ENCODE peak calls at places on chromosomes 12 and 14, in four cellular contexts. S, P, N and I are unnamed samples.
A peak's percentile ranks its signal among the peaks of the same experiment; 100 is the strongest.

GRCh38 chr12:10205251-10205807 is 7.3 kb upstream of the GABARAPL1 start:
- DNase-seq in S (peak; percentile 53), P (no peak), N (peak; percentile 40), I (peak; percentile 65)

GRCh38 chr12:29818925-29819324 is 35.2 kb upstream of the TMTC1 start:
- DNase-seq in N (peak; percentile 4), P (no peak), S (no peak), I (no peak)

GRCh38 chr14:68285421-68286179 is 466.0 kb downstream of the RAD51B start:
- DNase-seq in S (no peak), N (no peak), P (no peak), I (no peak)

GRCh38 chr12:20547788-20548575 is 147.2 kb upstream of the SLCO1C1 start:
- DNase-seq in P (no peak), N (peak; percentile 77), S (peak; percentile 45), I (no peak)

GRCh38 chr14:77498984-77499527 is 440 bp upstream of the ISM2 start:
- DNase-seq in N (peak; percentile 14), P (peak; percentile 27), S (no peak), I (no peak)

GRCh38 chr14:88562831-88563686 is at the start of gene ZC3H14:
- DNase-seq in P (peak; percentile 93), S (peak; percentile 80), N (peak; percentile 95), I (peak; percentile 93)

GRCh38 chr14:74913986-74914573 is 9.0 kb downstream of the RPS6KL1 start:
- DNase-seq in N (peak; percentile 94), S (peak; percentile 77), P (peak; percentile 33), I (peak; percentile 74)

GRCh38 chr14:76957224-76957881 is 71.2 kb downstream of the IRF2BPL start:
- DNase-seq in N (no peak), S (no peak), P (no peak), I (no peak)

GRCh38 chr14:34161351-34162169 is 210.7 kb upstream of the EGLN3 start:
- DNase-seq in P (no peak), N (no peak), S (no peak), I (peak; percentile 41)

GRCh38 chr14:101657372-101657771 is 96.1 kb downstream of the DIO3 start:
- DNase-seq in N (no peak), P (no peak), S (no peak), I (peak; percentile 85)

GRCh38 chr12:52351196-52352059 is 15.9 kb downstream of the KRT85 start:
- DNase-seq in S (no peak), P (no peak), N (no peak), I (no peak)

GRCh38 chr14:96424104-96424989 is 32.4 kb downstream of the AK7 start:
- DNase-seq in N (peak; percentile 91), S (peak; percentile 74), P (peak; percentile 61), I (peak; percentile 89)

GRCh38 chr14:24279301-24280186 is 8.1 kb upstream of the RABGGTA start:
- DNase-seq in N (no peak), S (no peak), P (no peak), I (peak; percentile 56)

GRCh38 chr14:96189288-96189711 is 15.3 kb upstream of the BDKRB2 start:
- DNase-seq in P (no peak), S (peak; percentile 97), N (peak; percentile 14), I (no peak)

GRCh38 chr12:72790273-72790672 is 518.1 kb downstream of the TRHDE start:
- DNase-seq in P (no peak), S (no peak), N (no peak), I (peak; percentile 89)

GRCh38 chr14:99579903-99580570 is 24.0 kb downstream of the CCDC85C start:
- DNase-seq in P (no peak), S (peak; percentile 77), N (no peak), I (peak; percentile 96)

GRCh38 chr12:121223283-121223946 is 13.5 kb downstream of the P2RX4 start:
- DNase-seq in S (no peak), N (no peak), P (no peak), I (no peak)

GRCh38 chr12:53982616-53983579 is 2.0 kb upstream of the HOXC10 start:
- DNase-seq in S (no peak), N (no peak), P (no peak), I (no peak)

GRCh38 chr12:53978477-53979356 is 4.0 kb upstream of the HOTAIR start:
- DNase-seq in P (no peak), S (no peak), N (no peak), I (peak; percentile 78)

GRCh38 chr12:53981652-53982565 is 3.0 kb upstream of the HOXC10 start:
- DNase-seq in P (no peak), S (no peak), N (no peak), I (no peak)

GRCh38 chr12:53977596-53978464 is 3.1 kb upstream of the HOTAIR start:
- DNase-seq in N (no peak), P (no peak), S (no peak), I (peak; percentile 14)

GRCh38 chr12:53980448-53981388 is 4.2 kb upstream of the HOXC10 start:
- DNase-seq in P (no peak), S (no peak), N (no peak), I (no peak)
- H3K4me3 ChIP-seq in P (no peak overlapping the region), S (no peak overlapping the region), N (peak overlapping the region; percentile 37), I (no peak overlapping the region)

GRCh38 chr14:41607119-41607785 is 576 bp downstream of the LRFN5 start:
- DNase-seq in S (no peak), P (no peak), N (no peak), I (no peak)
- H3K9ac ChIP-seq in S (peak overlapping the region; percentile 34), P (peak overlapping the region; percentile 89), N (peak overlapping the region; percentile 72), I (no peak overlapping the region)

GRCh38 chr14:92688434-92689375 is 59.7 kb downstream of the LGMN start:
- DNase-seq in N (no peak), S (no peak), P (no peak), I (no peak)
- H3K4me3 ChIP-seq in N (no peak overlapping the region), S (no peak overlapping the region), P (peak overlapping the region; percentile 76), I (no peak overlapping the region)

DNA sequence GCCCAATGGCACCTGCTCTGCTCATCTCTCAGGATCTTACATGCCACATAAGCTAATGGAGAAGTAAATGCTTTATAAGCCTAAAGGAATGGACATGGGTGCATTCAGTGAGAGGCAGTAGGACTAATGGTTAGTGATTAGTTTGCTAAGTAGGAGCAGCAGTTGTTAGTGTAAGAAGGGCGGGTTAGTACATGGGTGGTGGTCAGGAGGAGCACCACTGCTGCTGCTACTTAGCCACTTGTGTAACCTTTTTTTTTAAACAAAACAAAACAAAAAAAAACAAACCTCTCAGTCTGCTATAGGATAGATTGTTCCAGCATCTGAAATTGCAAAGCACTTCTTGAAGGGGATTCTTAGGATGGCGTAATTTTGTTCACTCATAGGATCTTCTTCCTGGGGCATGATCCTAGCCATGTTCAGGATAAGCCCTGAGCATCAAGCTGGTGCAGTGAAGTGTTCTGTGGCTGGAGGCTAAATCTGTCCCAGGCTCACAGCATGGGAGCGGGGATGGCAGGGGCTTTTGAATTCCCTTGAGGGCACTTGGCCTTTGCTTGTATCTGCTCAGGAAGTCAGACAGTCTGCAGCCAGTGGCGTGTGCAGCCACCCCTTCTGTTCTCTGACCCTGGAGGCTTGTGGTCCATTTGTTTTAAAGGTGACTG is 63.6 kb downstream of the CHST11 start:
- DNase-seq in S (no peak), P (no peak), N (no peak), I (no peak)
- H3K9ac ChIP-seq in S (no peak overlapping the region), P (no peak overlapping the region), N (no peak overlapping the region), I (no peak overlapping the region)

DNA sequence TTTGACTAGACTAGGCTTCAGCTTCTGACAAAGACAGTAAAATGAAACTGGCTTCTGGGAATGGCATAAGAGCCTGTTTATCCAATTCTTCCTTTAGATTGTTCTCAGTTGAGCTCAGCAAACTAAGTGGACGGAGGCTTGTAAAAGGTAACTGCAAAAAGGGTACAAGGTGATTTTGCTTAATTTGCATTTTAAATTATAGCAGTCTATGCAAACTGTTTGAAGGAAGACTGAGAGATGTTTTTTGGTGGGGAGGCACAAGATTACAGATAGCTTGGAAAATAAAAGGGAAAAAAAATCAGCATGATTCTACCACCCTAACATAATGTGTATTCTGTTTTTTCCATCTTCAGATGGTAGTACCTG is 5.0 kb downstream of the SUSD6 start:
- DNase-seq in P (no peak), N (no peak), S (no peak), I (no peak)
- H3K4me3 ChIP-seq in P (no peak overlapping the region), N (peak overlapping the region; percentile 62), S (peak overlapping the region; percentile 23), I (no peak overlapping the region)

GRCh38 chr14:61474021-61474420 is 152.6 kb downstream of the PRKCH start:
- DNase-seq in P (no peak), S (no peak), N (no peak), I (no peak)

GRCh38 chr14:61476737-61477410 is 155.5 kb downstream of the PRKCH start:
- DNase-seq in N (peak; percentile 83), S (peak; percentile 99), P (no peak), I (no peak)

GRCh38 chr14:61476105-61476736 is 154.8 kb downstream of the PRKCH start:
- DNase-seq in P (no peak), N (no peak), S (no peak), I (no peak)

GRCh38 chr14:61474671-61475070 is 153.3 kb downstream of the PRKCH start:
- DNase-seq in S (no peak), P (no peak), N (no peak), I (no peak)

DNA sequence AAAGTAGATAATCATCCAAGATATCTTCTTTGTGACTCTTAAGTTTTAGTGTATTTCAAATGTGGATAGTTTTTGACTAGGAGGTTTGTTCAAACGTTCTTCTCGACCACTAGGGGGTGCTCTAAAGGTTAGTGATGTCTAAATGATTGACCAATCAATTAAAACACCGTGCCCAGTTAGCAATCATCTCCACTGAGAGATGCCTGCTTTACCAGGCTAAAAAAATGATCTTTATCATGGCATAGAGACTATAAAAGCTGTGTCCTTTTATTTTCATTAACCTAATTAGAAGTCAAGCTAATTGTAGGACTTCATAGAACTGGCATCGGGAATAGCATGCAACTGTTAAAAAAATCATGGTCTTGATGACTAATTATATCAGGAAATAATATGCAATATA is 153.9 kb downstream of the PRKCH start:
- DNase-seq in P (peak; percentile 37), N (peak; percentile 92), S (peak; percentile 84), I (peak; percentile 89)
- H3K9ac ChIP-seq in P (no peak overlapping the region), N (peak overlapping the region; percentile 75), S (no peak overlapping the region), I (peak overlapping the region; percentile 2)